ENCODE peak calls at places on chromosome 21, in four cellular contexts. P is IMR-90, Y is GM12878, Z is K562. N is an unnamed sample.

GRCh38 chr21:37461494-37461893 is 94.9 kb downstream of the DYRK1A start:
- DNase-seq in P (peak; percentile 33), Y (peak; percentile 33), Z (no peak), N (no peak)

GRCh38 chr21:46326110-46326703 is 2.3 kb downstream of the PCNT start:
- DNase-seq in P (no peak), Y (no peak), Z (peak; percentile 41), N (no peak)

GRCh38 chr21:38669186-38669585 is 136.5 kb upstream of the ETS2 start:
- DNase-seq in P (peak; percentile 30), Y (no peak), Z (peak; percentile 22), N (peak; percentile 42)

GRCh38 chr21:17513214-17514123 is 626 bp downstream of the CXADR start:
- DNase-seq in P (no peak), Y (no peak), Z (no peak), N (peak; percentile 74)

GRCh38 chr21:37422382-37422781 is 55.8 kb downstream of the DYRK1A start:
- DNase-seq in P (no peak), Y (no peak), Z (no peak), N (no peak)

GRCh38 chr21:14956826-14957225 is 108.0 kb downstream of the NRIP1 start:
- DNase-seq in P (peak; percentile 85), Y (no peak), Z (no peak), N (no peak)

GRCh38 chr21:37983336-37984095 is 67.3 kb upstream of the KCNJ6 start:
- DNase-seq in P (no peak), Y (no peak), Z (no peak), N (no peak)

GRCh38 chr21:8991088-8991907 is 1530.1 kb upstream of the TPTE start:
- DNase-seq in P (no peak), Y (no peak), Z (peak; percentile 87), N (no peak)

GRCh38 chr21:38188037-38188436 is 68.8 kb upstream of the KCNJ15 start:
- DNase-seq in P (no peak), Y (no peak), Z (no peak), N (no peak)

GRCh38 chr21:15222711-15223110 is 157.9 kb upstream of the NRIP1 start:
- DNase-seq in P (no peak), Y (no peak), Z (no peak), N (no peak)

GRCh38 chr21:15138475-15138874 is 73.7 kb upstream of the NRIP1 start:
- DNase-seq in P (no peak), Y (no peak), Z (no peak), N (no peak)

GRCh38 chr21:32367158-32367557 is 25.7 kb downstream of the URB1 start:
- DNase-seq in P (no peak), Y (no peak), Z (no peak), N (no peak)

GRCh38 chr21:14603202-14603601 is 57.1 kb upstream of the SAMSN1 start:
- DNase-seq in P (peak; percentile 13), Y (no peak), Z (peak; percentile 50), N (no peak)

DNA sequence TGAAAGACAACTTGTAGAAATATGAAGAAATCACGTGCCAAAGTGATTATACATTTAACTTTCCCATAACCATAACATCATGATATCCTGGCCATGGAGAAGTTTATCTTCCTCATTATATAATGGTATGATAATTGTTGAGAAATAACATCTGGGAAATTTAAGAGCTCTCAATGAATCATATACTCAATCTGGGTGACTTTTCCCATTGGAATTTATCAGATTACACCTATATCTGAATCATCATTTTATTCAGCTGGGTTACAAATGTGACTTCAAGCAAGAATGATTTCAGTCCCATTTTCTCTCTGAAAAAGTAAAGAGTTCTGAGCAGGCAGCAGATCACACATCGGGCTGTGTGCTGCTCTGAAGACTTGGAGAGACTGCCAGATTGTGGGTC is 278.1 kb downstream of the MRPL39 start:
- DNase-seq in P (peak; percentile 91), Y (no peak), Z (no peak), N (no peak)
- H3K9ac ChIP-seq in P (peak overlapping the region; percentile 48), Y (no peak overlapping the region), Z (no peak overlapping the region), N (peak overlapping the region; percentile 60)

GRCh38 chr21:35737899-35738341 is 322.4 kb downstream of the SETD4 start:
- DNase-seq in P (no peak), Y (no peak), Z (no peak), N (no peak)
- TF ChIP-seq RCOR1 in P (no peak), Y (no peak), Z (no peak), N (no peak)

GRCh38 chr21:41834926-41835663 is 44.0 kb downstream of the PRDM15 start:
- DNase-seq in P (no peak), Y (no peak), Z (no peak), N (no peak)
- H3K9ac ChIP-seq in P (no peak overlapping the region), Y (no peak overlapping the region), Z (no peak overlapping the region), N (no peak overlapping the region)

GRCh38 chr21:25709684-25710265 is 24.9 kb downstream of the ATP5PF start:
- DNase-seq in P (no peak), Y (no peak), Z (peak; percentile 36), N (no peak)

GRCh38 chr21:25710550-25710949 is 24.2 kb downstream of the ATP5PF start:
- DNase-seq in P (no peak), Y (no peak), Z (no peak), N (no peak)

GRCh38 chr21:25708467-25709065 is 26.1 kb downstream of the ATP5PF start:
- DNase-seq in P (peak; percentile 56), Y (no peak), Z (peak; percentile 58), N (peak; percentile 47)
- TF ChIP-seq RCOR1 in P (no peak), Y (no peak), Z (no peak), N (no peak)

GRCh38 chr21:45309541-45310381 is 22.1 kb upstream of the POFUT2 start:
- DNase-seq in P (no peak), Y (no peak), Z (no peak), N (no peak)
- H3K9ac ChIP-seq in P (no peak overlapping the region), Y (no peak overlapping the region), Z (no peak overlapping the region), N (peak overlapping the region; percentile 51)

DNA sequence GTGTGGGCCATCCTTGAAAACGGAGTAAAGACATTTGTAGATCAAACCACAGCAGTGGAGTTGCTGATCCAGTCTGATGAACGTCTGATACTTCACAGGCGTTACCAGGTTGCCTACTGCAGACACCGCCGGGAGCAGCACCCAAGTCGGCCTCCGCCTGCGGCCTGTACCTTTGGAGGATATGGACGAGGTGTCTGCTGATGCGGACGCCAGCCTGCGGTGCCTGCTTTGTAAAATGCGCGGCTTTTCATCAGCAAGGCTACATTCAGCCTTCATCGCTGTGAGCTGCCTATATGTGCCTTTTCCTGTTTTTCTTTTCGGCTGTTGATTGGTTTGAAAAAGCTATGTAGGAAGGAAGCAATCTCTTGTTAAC is 16.0 kb downstream of the SLX9 start:
- DNase-seq in P (no peak), Y (no peak), Z (no peak), N (no peak)
- TF ChIP-seq RCOR1 in P (no peak), Y (no peak), Z (no peak), N (no peak)